ENCODE peak calls at places on chromosomes 2 and 18, in four cellular contexts. F is cardiac fibroblast, N is upper lobe of right lung, I is mesothelial cell of epicardium. T is an unnamed sample.

GRCh38 chr2:219171231-219171651 is 1.4 kb upstream of the SLC23A3 start:
- DNase-seq in F (peak; percentile 93), N (no peak), I (no peak), T (peak; percentile 63)

GRCh38 chr2:101843471-101843870 is 146.0 kb downstream of the MAP4K4 start:
- DNase-seq in I (no peak), N (no peak), F (no peak), T (no peak)

GRCh38 chr2:1940660-1941059 is 196.3 kb upstream of the PXDN start:
- DNase-seq in N (peak; percentile 74), I (no peak), F (no peak), T (no peak)

GRCh38 chr2:74391209-74391579 is 11.1 kb upstream of the DCTN1 start:
- DNase-seq in N (no peak), F (no peak), I (no peak), T (no peak)

GRCh38 chr2:9697904-9698303 is 67.1 kb upstream of the YWHAQ start:
- DNase-seq in I (no peak), F (no peak), N (no peak), T (no peak)

GRCh38 chr2:41966431-41966893 is 81.4 kb upstream of the PKDCC start:
- DNase-seq in I (no peak), N (no peak), F (peak; percentile 97), T (no peak)

GRCh38 chr2:47272031-47272864 is 117.1 kb upstream of the STPG4 start:
- DNase-seq in I (peak; percentile 58), F (peak; percentile 60), N (peak; percentile 90), T (peak; percentile 74)

GRCh38 chr2:67341336-67341735 is 55.8 kb upstream of the ETAA1 start:
- DNase-seq in N (no peak), F (no peak), I (no peak), T (no peak)

GRCh38 chr2:14750433-14750832 is 117.9 kb downstream of the LRATD1 start:
- DNase-seq in N (no peak), F (no peak), I (no peak), T (no peak)

GRCh38 chr18:70207181-70207580 is 1.7 kb upstream of the RTTN start:
- DNase-seq in F (no peak), N (no peak), I (no peak), T (no peak)

GRCh38 chr2:35428548-35428947 is 927.0 kb upstream of the CRIM1 start:
- DNase-seq in F (peak; percentile 1), I (peak; percentile 25), N (no peak), T (peak; percentile 63)
- TF ChIP-seq CTCF in F (peak; percentile 36), I (peak; percentile 57), N (peak; percentile 46), T (peak; percentile 76)

DNA sequence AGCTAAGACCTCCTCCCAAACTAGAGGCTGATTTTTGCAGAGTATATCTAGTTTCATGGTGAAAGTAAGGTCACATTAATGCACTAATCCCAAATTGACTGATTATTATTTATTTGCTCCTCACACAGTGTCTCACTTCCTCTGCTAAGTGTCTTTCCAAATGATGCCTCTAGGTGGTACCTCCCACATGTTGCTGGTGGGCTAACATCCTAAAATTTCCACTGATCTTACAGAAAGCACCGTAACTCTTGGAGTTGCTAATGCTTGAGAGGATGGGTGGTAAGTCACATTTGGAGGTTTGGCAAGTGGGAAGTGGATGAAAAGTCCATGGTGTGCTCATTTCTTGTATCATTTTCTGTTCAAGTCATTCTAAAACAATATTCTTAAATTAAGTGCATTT is 428.7 kb upstream of the GYPC start:
- DNase-seq in N (no peak), F (no peak), I (no peak), T (no peak)
- TF ChIP-seq CTCF in N (peak; percentile 17), F (no peak), I (no peak), T (peak; percentile 41)

GRCh38 chr18:62200121-62200914 is 13.3 kb downstream of the RELCH start:
- DNase-seq in N (no peak), I (no peak), F (peak; percentile 28), T (no peak)

GRCh38 chr18:62199629-62200028 is 12.6 kb downstream of the RELCH start:
- DNase-seq in I (no peak), N (no peak), F (no peak), T (no peak)

GRCh38 chr18:62196978-62197377 is 9.9 kb downstream of the RELCH start:
- DNase-seq in N (no peak), F (no peak), I (no peak), T (no peak)

GRCh38 chr18:62198259-62198658 is 11.2 kb downstream of the RELCH start:
- DNase-seq in F (no peak), I (no peak), N (no peak), T (no peak)

DNA sequence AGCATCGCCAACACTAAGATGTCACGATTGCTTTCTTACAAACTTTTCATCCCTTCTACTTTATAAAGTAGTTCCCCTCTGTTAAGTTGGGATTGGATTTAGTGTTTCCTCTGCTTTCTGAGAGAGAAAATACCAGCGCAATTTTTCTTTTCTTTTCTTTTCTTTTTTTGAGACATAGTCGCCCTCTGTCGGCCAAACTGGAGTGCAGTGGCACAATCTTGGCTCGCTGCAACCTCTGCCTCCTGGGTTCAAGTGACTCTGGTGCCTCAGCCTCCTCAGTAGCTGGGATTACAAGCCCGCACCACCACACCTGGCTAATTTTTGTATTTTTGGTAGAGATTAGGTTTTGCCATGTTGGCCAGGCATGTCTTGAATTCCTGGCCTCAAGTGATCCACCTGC is 9.0 kb downstream of the RELCH start:
- DNase-seq in N (no peak), I (no peak), F (no peak), T (no peak)
- TF ChIP-seq CTCF in N (no peak), I (peak; percentile 20), F (no peak), T (peak; percentile 31)

GRCh38 chr2:169979025-169979424 is 151.8 kb downstream of the UBR3 start:
- DNase-seq in F (no peak), I (no peak), N (no peak), T (no peak)

GRCh38 chr2:169980001-169980400 is 152.7 kb downstream of the UBR3 start:
- DNase-seq in F (no peak), N (no peak), I (no peak), T (no peak)

GRCh38 chr2:169980643-169981042 is 153.4 kb downstream of the UBR3 start:
- DNase-seq in F (no peak), N (no peak), I (no peak), T (no peak)

GRCh38 chr2:169982929-169983328 is 155.7 kb downstream of the UBR3 start:
- DNase-seq in N (no peak), F (no peak), I (no peak), T (no peak)

GRCh38 chr2:169983506-169983905 is 156.3 kb downstream of the UBR3 start:
- DNase-seq in F (no peak), I (no peak), N (no peak), T (no peak)
- TF ChIP-seq CTCF in F (no peak), I (no peak), N (no peak), T (no peak)

DNA sequence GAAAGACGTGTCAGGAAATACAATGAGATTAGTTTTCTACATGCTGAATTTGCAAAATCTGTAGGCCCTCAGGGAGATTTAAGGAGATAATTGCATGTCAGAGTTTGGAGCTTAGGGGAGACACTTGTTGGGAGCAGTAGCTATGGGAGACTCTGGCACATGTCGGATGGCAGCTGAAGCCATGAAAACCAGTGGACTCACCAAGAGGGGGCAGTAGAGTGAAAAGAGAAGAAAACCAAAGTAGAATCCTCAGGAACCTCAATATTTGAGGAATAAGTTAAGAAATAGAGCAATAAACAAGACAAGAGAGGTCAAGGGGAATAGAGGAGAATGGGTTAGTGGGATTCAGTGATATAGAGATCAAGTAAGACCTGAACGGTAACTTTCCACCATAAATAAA is 24.8 kb downstream of the RUFY4 start:
- DNase-seq in F (no peak), N (no peak), I (no peak), T (no peak)
- TF ChIP-seq CTCF in F (no peak), N (no peak), I (no peak), T (no peak)